ENCODE peak calls at places on chromosome 5, in seven cellular contexts. A is NCI-H345; M is T-helper 2 cell; C is activated T-cell treated with anti-CD3 and anti-CD28 coated beads for 24 hours; D is left cardiac atrium; G is Calu3; S is stimulated activated CD4-positive, alpha-beta T cell treated with anti-CD3 and anti-CD28 coated beads, Interleukin-15, amount 100 ng/mL, for 1 hour. B is an unnamed sample.

GRCh38 chr5:23305055-23305454 is 202.4 kb upstream of the PRDM9 start:
- DNase-seq in S (no peak), D (no peak), M (no peak), G (no peak), C (no peak), A (no peak), B (no peak)

GRCh38 chr5:150637245-150638052 is 3.0 kb upstream of the SYNPO start:
- DNase-seq in C (no peak), G (peak), M (no peak), A (no peak), S (no peak), D (no peak), B (peak)

GRCh38 chr5:149740866-149741459 is 10.9 kb downstream of the PPARGC1B start:
- DNase-seq in M (no peak), S (no peak), G (no peak), C (no peak), A (no peak), D (no peak), B (no peak)

GRCh38 chr5:127508644-127509373 is 8.6 kb upstream of the PRRC1 start:
- DNase-seq in C (no peak), D (no peak), G (no peak), S (no peak), M (no peak), A (no peak), B (no peak)

GRCh38 chr5:90301248-90301647 is 108.3 kb downstream of the CETN3 start:
- DNase-seq in C (no peak), M (no peak), S (no peak), D (no peak), G (no peak), A (no peak), B (no peak)

GRCh38 chr5:120086081-120086480 is 378.0 kb upstream of the PRR16 start:
- DNase-seq in G (no peak), C (no peak), M (no peak), D (no peak), S (no peak), A (no peak), B (no peak)

GRCh38 chr5:169668732-169669131 is 31.7 kb downstream of the DOCK2 start:
- DNase-seq in M (no peak), S (no peak), C (no peak), A (no peak), G (no peak), D (no peak), B (no peak)

GRCh38 chr5:138963763-138964371 is 88.7 kb upstream of the LRRTM2 start:
- DNase-seq in G (no peak), M (no peak), D (no peak), C (no peak), A (no peak), S (no peak), B (no peak)

GRCh38 chr5:158115468-158115867 is 256.5 kb upstream of the CLINT1 start:
- DNase-seq in A (no peak), G (no peak), S (no peak), D (no peak), M (no peak), C (no peak), B (no peak)

GRCh38 chr5:171365351-171365750 is 22.3 kb upstream of the NPM1 start:
- DNase-seq in C (no peak), S (no peak), M (no peak), G (no peak), A (no peak), D (no peak), B (no peak)

GRCh38 chr5:7745882-7746735 is 104.8 kb downstream of the CFAP90 start:
- DNase-seq in A (peak), G (peak), C (peak), D (peak), M (no peak), S (no peak), B (peak)

GRCh38 chr5:88092358-88092757 is 176.3 kb downstream of the TMEM161B start:
- DNase-seq in M (no peak), S (no peak), A (no peak), G (no peak), D (no peak), C (no peak), B (no peak)

GRCh38 chr5:112196574-112196973 is 222.5 kb downstream of the EPB41L4A start:
- DNase-seq in D (no peak), M (no peak), C (no peak), G (no peak), A (no peak), S (no peak), B (no peak)

GRCh38 chr5:61303348-61303747 is 28.7 kb upstream of the ZSWIM6 start:
- DNase-seq in A (no peak), S (no peak), M (no peak), D (no peak), C (no peak), G (no peak), B (no peak)

GRCh38 chr5:147208134-147208533 is 26.7 kb upstream of the STK32A start:
- DNase-seq in M (no peak), A (no peak), D (no peak), S (no peak), C (no peak), G (no peak), B (no peak)

GRCh38 chr5:180136661-180137381 is 65.3 kb upstream of the RNF130 start:
- DNase-seq in A (no peak), G (no peak), M (no peak), C (no peak), D (peak), S (no peak), B (no peak)

GRCh38 chr5:61884242-61884855 is 421.7 kb upstream of the KIF2A start:
- DNase-seq in D (no peak), S (no peak), M (no peak), A (no peak), C (no peak), G (no peak), B (no peak)

GRCh38 chr5:68915079-68915478 is 178.7 kb upstream of the SLC30A5 start:
- DNase-seq in C (no peak), M (no peak), G (no peak), S (no peak), D (no peak), A (no peak), B (no peak)

GRCh38 chr5:168401226-168401625 is 85.0 kb upstream of the RARS1 start:
- DNase-seq in M (no peak), D (no peak), S (no peak), G (peak), C (no peak), A (no peak), B (no peak)

GRCh38 chr5:57432876-57433275 is 49.7 kb downstream of the ACTBL2 start:
- DNase-seq in A (no peak), S (no peak), C (no peak), M (no peak), D (no peak), G (peak), B (no peak)

GRCh38 chr5:118366429-118366828 is 621.9 kb downstream of the DTWD2 start:
- DNase-seq in G (no peak), C (no peak), S (no peak), M (no peak), A (no peak), D (no peak), B (no peak)

GRCh38 chr5:125612356-125613149 is 810.7 kb upstream of the GRAMD2B start:
- DNase-seq in M (no peak), G (no peak), S (no peak), C (no peak), D (no peak), A (peak), B (no peak)

GRCh38 chr5:139141841-139142240 is 56.3 kb downstream of the SIL1 start:
- DNase-seq in C (no peak), D (peak), A (no peak), S (no peak), M (no peak), G (no peak), B (peak)

GRCh38 chr5:1745806-1746370 is 53.7 kb downstream of the MRPL36 start:
- DNase-seq in D (no peak), A (no peak), S (no peak), M (no peak), C (no peak), G (no peak), B (no peak)

GRCh38 chr5:164449460-164449859 is 944.0 kb downstream of the MAT2B start:
- DNase-seq in M (no peak), G (no peak), C (no peak), D (no peak), S (no peak), A (no peak), B (no peak)

B was measured in AG04450.